ENCODE peak calls at places on chromosomes 2 and 18, in six cellular contexts. One of them, this sample, is unnamed.

GRCh38 chr18:32769242-32770180 is 3.3 kb downstream of the KLHL14 start:
- DNase-seq in SK-N-SH: peak
- DNase-seq in A549: no peak
- DNase-seq in sigmoid colon: no peak
- DNase-seq in HepG2: peak
- DNase-seq in GM12878: no peak
- DNase-seq in this sample: no peak

GRCh38 chr2:163453920-163454319 is 281.9 kb downstream of the FIGN start:
- DNase-seq in HepG2: no peak
- DNase-seq in GM12878: no peak
- DNase-seq in A549: no peak
- DNase-seq in SK-N-SH: no peak
- DNase-seq in sigmoid colon: no peak
- DNase-seq in this sample: no peak

GRCh38 chr2:235614900-235615712 is 121.3 kb downstream of the AGAP1 start:
- DNase-seq in A549: no peak
- DNase-seq in HepG2: peak
- DNase-seq in SK-N-SH: no peak
- DNase-seq in sigmoid colon: peak
- DNase-seq in GM12878: no peak
- DNase-seq in this sample: no peak

GRCh38 chr18:36297419-36298112 is at the start of gene FHOD3:
- DNase-seq in HepG2: no peak
- DNase-seq in sigmoid colon: peak
- DNase-seq in GM12878: no peak
- DNase-seq in A549: peak
- DNase-seq in SK-N-SH: peak
- DNase-seq in this sample: peak

GRCh38 chr2:212683346-212683745 is 144.7 kb upstream of the ERBB4 start:
- DNase-seq in sigmoid colon: no peak
- DNase-seq in SK-N-SH: no peak
- DNase-seq in GM12878: no peak
- DNase-seq in A549: no peak
- DNase-seq in HepG2: no peak
- DNase-seq in this sample: no peak

GRCh38 chr18:4987452-4988405 is 209.3 kb downstream of the AKAIN1 start:
- DNase-seq in sigmoid colon: no peak
- DNase-seq in GM12878: no peak
- DNase-seq in HepG2: no peak
- DNase-seq in A549: no peak
- DNase-seq in SK-N-SH: no peak
- DNase-seq in this sample: no peak

GRCh38 chr2:217816396-217816869 is 186.4 kb downstream of the TNS1 start:
- DNase-seq in HepG2: no peak
- DNase-seq in sigmoid colon: peak
- DNase-seq in A549: no peak
- DNase-seq in SK-N-SH: peak
- DNase-seq in GM12878: no peak
- DNase-seq in this sample: no peak

GRCh38 chr18:31499157-31499524 is 1.2 kb downstream of the DSG2 start:
- DNase-seq in SK-N-SH: no peak
- DNase-seq in A549: no peak
- DNase-seq in GM12878: no peak
- DNase-seq in sigmoid colon: no peak
- DNase-seq in HepG2: no peak
- DNase-seq in this sample: no peak

GRCh38 chr18:37565985-37566478 is 434 bp upstream of the CELF4 start:
- DNase-seq in GM12878: no peak
- DNase-seq in HepG2: no peak
- DNase-seq in SK-N-SH: peak
- DNase-seq in A549: peak
- DNase-seq in sigmoid colon: peak
- DNase-seq in this sample: no peak

GRCh38 chr2:214484701-214485100 is 73.8 kb downstream of the VWC2L start:
- DNase-seq in sigmoid colon: no peak
- DNase-seq in SK-N-SH: no peak
- DNase-seq in HepG2: no peak
- DNase-seq in A549: no peak
- DNase-seq in GM12878: no peak
- DNase-seq in this sample: no peak

GRCh38 chr18:49892148-49892924 is 79.0 kb upstream of the ACAA2 start:
- DNase-seq in GM12878: no peak
- DNase-seq in A549: no peak
- DNase-seq in sigmoid colon: no peak
- DNase-seq in HepG2: peak
- DNase-seq in SK-N-SH: no peak
- DNase-seq in this sample: no peak

GRCh38 chr18:35005963-35006577 is 35.1 kb upstream of the MAPRE2 start:
- DNase-seq in SK-N-SH: peak
- DNase-seq in A549: peak
- DNase-seq in GM12878: no peak
- DNase-seq in sigmoid colon: no peak
- DNase-seq in HepG2: peak
- DNase-seq in this sample: no peak

GRCh38 chr2:239858179-239858578 is 167.0 kb downstream of the NDUFA10 start:
- DNase-seq in GM12878: no peak
- DNase-seq in sigmoid colon: no peak
- DNase-seq in SK-N-SH: no peak
- DNase-seq in HepG2: no peak
- DNase-seq in A549: no peak
- DNase-seq in this sample: peak

DNA sequence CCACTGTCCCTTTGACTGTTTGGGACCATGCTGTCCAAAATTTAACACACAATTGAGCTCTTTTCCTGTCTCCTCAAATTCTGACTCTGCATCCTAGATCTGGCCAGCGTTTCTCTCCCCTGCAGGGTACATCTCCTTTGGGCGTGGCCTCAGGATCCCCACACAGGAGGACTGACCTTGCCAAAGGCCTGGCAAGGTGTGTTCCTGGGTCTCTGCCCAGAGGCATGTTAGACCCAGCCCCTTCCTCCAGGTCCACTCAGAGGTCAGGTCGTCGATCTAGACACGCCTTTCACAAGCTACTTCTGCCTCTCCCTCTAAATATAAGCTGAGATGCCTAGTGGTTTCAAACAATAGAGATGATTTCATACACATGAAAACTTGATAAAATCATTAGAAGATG is 45.4 kb upstream of the SMIM21 start:
- DNase-seq in GM12878: no peak
- DNase-seq in sigmoid colon: no peak
- DNase-seq in A549: no peak
- DNase-seq in HepG2: no peak
- DNase-seq in SK-N-SH: no peak
- DNase-seq in this sample: no peak
- H3K4me3 ChIP-seq in GM12878: no peak
- H3K4me3 ChIP-seq in sigmoid colon: no peak
- H3K4me3 ChIP-seq in A549: no peak
- H3K4me3 ChIP-seq in HepG2: no peak
- H3K4me3 ChIP-seq in SK-N-SH: no peak
- H3K4me3 ChIP-seq in this sample: no peak

GRCh38 chr2:11155326-11156059 is at the start of gene SLC66A3:
- DNase-seq in HepG2: peak
- DNase-seq in GM12878: no peak
- DNase-seq in SK-N-SH: no peak
- DNase-seq in sigmoid colon: no peak
- DNase-seq in A549: peak
- DNase-seq in this sample: peak

GRCh38 chr2:11157296-11157695 is 2.0 kb downstream of the SLC66A3 start:
- DNase-seq in GM12878: no peak
- DNase-seq in HepG2: no peak
- DNase-seq in A549: no peak
- DNase-seq in sigmoid colon: no peak
- DNase-seq in SK-N-SH: no peak
- DNase-seq in this sample: no peak

GRCh38 chr2:11156396-11157075 is 1.3 kb downstream of the SLC66A3 start:
- DNase-seq in sigmoid colon: no peak
- DNase-seq in HepG2: no peak
- DNase-seq in GM12878: no peak
- DNase-seq in A549: no peak
- DNase-seq in SK-N-SH: no peak
- DNase-seq in this sample: no peak

GRCh38 chr2:11152591-11152990 is 2.7 kb upstream of the SLC66A3 start:
- DNase-seq in A549: no peak
- DNase-seq in HepG2: no peak
- DNase-seq in GM12878: no peak
- DNase-seq in SK-N-SH: no peak
- DNase-seq in sigmoid colon: peak
- DNase-seq in this sample: no peak

GRCh38 chr2:11154460-11155325 is 574 bp upstream of the SLC66A3 start:
- DNase-seq in A549: peak
- DNase-seq in sigmoid colon: peak
- DNase-seq in SK-N-SH: peak
- DNase-seq in HepG2: peak
- DNase-seq in GM12878: peak
- DNase-seq in this sample: peak
- TF ChIP-seq EP300 in A549: no peak
- TF ChIP-seq EP300 in sigmoid colon: no peak
- TF ChIP-seq EP300 in SK-N-SH: no peak
- TF ChIP-seq EP300 in HepG2: no peak
- TF ChIP-seq EP300 in GM12878: no peak
- TF ChIP-seq EP300 in this sample: no peak

GRCh38 chr18:80193701-80194100 is 53.6 kb downstream of the PARD6G start:
- DNase-seq in GM12878: no peak
- DNase-seq in HepG2: no peak
- DNase-seq in A549: no peak
- DNase-seq in SK-N-SH: no peak
- DNase-seq in sigmoid colon: no peak
- DNase-seq in this sample: no peak
- TF ChIP-seq CTCF in GM12878: no peak
- TF ChIP-seq CTCF in HepG2: no peak
- TF ChIP-seq CTCF in A549: no peak
- TF ChIP-seq CTCF in SK-N-SH: no peak
- TF ChIP-seq CTCF in sigmoid colon: no peak
- TF ChIP-seq CTCF in this sample: no peak

GRCh38 chr2:109331864-109332848 is 203.2 kb downstream of the SH3RF3 start:
- DNase-seq in HepG2: peak
- DNase-seq in SK-N-SH: peak
- DNase-seq in sigmoid colon: peak
- DNase-seq in A549: peak
- DNase-seq in GM12878: no peak
- DNase-seq in this sample: no peak
- H3K4me3 ChIP-seq in HepG2: no peak
- H3K4me3 ChIP-seq in SK-N-SH: peak
- H3K4me3 ChIP-seq in sigmoid colon: peak
- H3K4me3 ChIP-seq in A549: no peak
- H3K4me3 ChIP-seq in GM12878: peak
- H3K4me3 ChIP-seq in this sample: peak

GRCh38 chr2:121196849-121197155 is 88.2 kb downstream of the TFCP2L1 start:
- DNase-seq in SK-N-SH: no peak
- DNase-seq in sigmoid colon: no peak
- DNase-seq in HepG2: no peak
- DNase-seq in A549: no peak
- DNase-seq in GM12878: no peak
- DNase-seq in this sample: no peak

GRCh38 chr2:121196132-121196848 is 88.7 kb downstream of the TFCP2L1 start:
- DNase-seq in HepG2: no peak
- DNase-seq in SK-N-SH: no peak
- DNase-seq in A549: no peak
- DNase-seq in GM12878: no peak
- DNase-seq in sigmoid colon: no peak
- DNase-seq in this sample: no peak

GRCh38 chr2:121199281-121200010 is 85.6 kb downstream of the TFCP2L1 start:
- DNase-seq in HepG2: no peak
- DNase-seq in GM12878: no peak
- DNase-seq in SK-N-SH: no peak
- DNase-seq in sigmoid colon: peak
- DNase-seq in A549: no peak
- DNase-seq in this sample: no peak

GRCh38 chr2:121200011-121200347 is 85.0 kb downstream of the TFCP2L1 start:
- DNase-seq in SK-N-SH: no peak
- DNase-seq in A549: no peak
- DNase-seq in sigmoid colon: no peak
- DNase-seq in GM12878: no peak
- DNase-seq in HepG2: no peak
- DNase-seq in this sample: no peak

DNA sequence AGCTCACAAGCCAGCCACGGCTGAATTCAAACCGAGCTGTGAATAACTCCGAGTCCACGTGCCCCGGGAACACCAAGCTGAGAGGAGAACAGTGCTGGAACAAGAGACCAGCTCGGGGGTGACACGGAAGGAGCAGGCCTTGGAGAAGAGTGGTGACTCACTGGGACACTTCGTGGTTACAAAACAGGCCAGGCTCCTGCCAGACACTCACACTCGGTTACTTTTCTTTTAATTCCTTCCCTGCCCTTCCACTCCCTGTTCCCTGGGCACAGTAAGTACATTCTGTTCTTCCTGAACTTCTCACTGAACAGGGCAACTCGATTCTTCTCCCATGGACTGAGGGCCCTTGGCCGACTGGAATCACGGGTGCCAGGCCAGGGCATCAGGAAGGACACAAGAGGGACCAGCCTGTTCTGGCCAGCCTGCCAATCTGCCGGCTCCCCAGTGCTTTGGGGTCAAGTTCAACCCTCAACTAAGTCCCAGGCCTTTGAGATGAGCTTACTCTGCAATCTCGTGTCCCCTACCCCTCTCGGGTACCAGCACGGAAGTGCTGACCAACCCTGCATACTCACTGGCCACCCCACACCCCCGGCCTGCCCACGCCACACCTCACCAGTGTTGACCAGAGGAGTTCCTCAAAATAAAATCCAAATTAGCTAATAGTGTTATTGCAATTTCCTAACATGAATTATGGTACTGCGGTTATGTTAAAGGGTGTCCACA is 87.5 kb downstream of the TFCP2L1 start:
- DNase-seq in SK-N-SH: no peak
- DNase-seq in HepG2: no peak
- DNase-seq in GM12878: no peak
- DNase-seq in A549: no peak
- DNase-seq in sigmoid colon: peak
- DNase-seq in this sample: no peak
- TF ChIP-seq EP300 in SK-N-SH: no peak
- TF ChIP-seq EP300 in HepG2: no peak
- TF ChIP-seq EP300 in GM12878: no peak
- TF ChIP-seq EP300 in A549: no peak
- TF ChIP-seq EP300 in sigmoid colon: no peak
- TF ChIP-seq EP300 in this sample: no peak

This sample was measured in esophagus muscularis mucosa.